ENCODE peak calls at places on chromosomes 5 and 9, in nine cellular contexts. U is transverse colon, F is heart left ventricle, N is esophagus squamous epithelium, E is H1, O is erythroblast, G is endothelial cell of umbilical vein, H is Peyer's patch, Z is sigmoid colon. T is an unnamed sample.

GRCh38 chr9:115591584-115591984 is 473.6 kb upstream of the TNC start:
- DNase-seq in N (no peak), O (peak), G (peak), Z (peak), E (peak), U (peak), F (peak), H (no peak), T (no peak)

GRCh38 chr5:58477760-58478159 is 13.5 kb upstream of the GAPT start:
- DNase-seq in O (no peak), F (no peak), U (no peak), G (no peak), Z (no peak), N (no peak), H (no peak), E (no peak), T (no peak)

GRCh38 chr5:106269252-106269843 is 1401.4 kb downstream of the EFNA5 start:
- DNase-seq in Z (no peak), O (no peak), U (no peak), H (no peak), N (no peak), F (no peak), E (no peak), G (peak), T (no peak)

GRCh38 chr5:42268630-42269029 is 154.6 kb upstream of the GHR start:
- DNase-seq in F (no peak), G (no peak), U (no peak), Z (no peak), E (no peak), O (no peak), N (no peak), H (no peak), T (no peak)

GRCh38 chr5:142871880-142872200 is 101.7 kb downstream of the ARHGAP26 start:
- DNase-seq in H (no peak), G (no peak), N (no peak), E (no peak), U (no peak), O (no peak), F (peak), Z (no peak), T (no peak)

GRCh38 chr9:134936021-134936761 is 18.5 kb upstream of the FCN1 start:
- DNase-seq in F (no peak), E (no peak), U (no peak), G (no peak), Z (no peak), N (no peak), H (no peak), O (no peak), T (no peak)

GRCh38 chr5:143527808-143528207 is 124.3 kb upstream of the NR3C1 start:
- DNase-seq in E (no peak), N (no peak), U (no peak), F (no peak), G (no peak), O (no peak), H (no peak), Z (no peak), T (no peak)

GRCh38 chr5:29208026-29208425 is 1985.5 kb upstream of the CDH6 start:
- DNase-seq in Z (no peak), O (no peak), U (no peak), E (no peak), G (no peak), N (no peak), H (no peak), F (no peak), T (no peak)

GRCh38 chr5:39169081-39169480 is 50.3 kb downstream of the FYB1 start:
- DNase-seq in U (no peak), E (no peak), N (no peak), F (no peak), Z (no peak), O (no peak), G (no peak), H (no peak), T (no peak)

GRCh38 chr9:27683181-27683580 is 109.9 kb upstream of the C9orf72 start:
- DNase-seq in N (no peak), E (no peak), G (no peak), Z (no peak), F (no peak), H (no peak), O (no peak), U (no peak), T (no peak)

GRCh38 chr5:160843240-160843639 is 8.8 kb downstream of the ATP10B start:
- DNase-seq in F (no peak), E (no peak), N (no peak), G (no peak), H (no peak), O (no peak), U (no peak), Z (no peak), T (no peak)

GRCh38 chr9:137436761-137437600 is 4.2 kb downstream of the ENTPD8 start:
- DNase-seq in F (peak), G (no peak), N (no peak), U (peak), O (no peak), E (no peak), H (no peak), Z (no peak), T (peak)

GRCh38 chr5:81787843-81788242 is 36.9 kb upstream of the SSBP2 start:
- DNase-seq in N (no peak), U (peak), F (peak), H (no peak), E (no peak), G (peak), Z (peak), O (peak), T (no peak)

GRCh38 chr5:62273691-62274090 is 32.3 kb upstream of the KIF2A start:
- DNase-seq in Z (no peak), H (no peak), N (no peak), U (no peak), O (no peak), F (no peak), G (no peak), E (no peak), T (no peak)

GRCh38 chr5:122182491-122182921 is 53.2 kb downstream of the ZNF474 start:
- DNase-seq in G (peak), N (no peak), E (no peak), F (peak), H (no peak), Z (peak), U (peak), O (no peak), T (no peak)

GRCh38 chr5:91339053-91339710 is 43.9 kb downstream of the ARRDC3 start:
- DNase-seq in E (peak), N (no peak), G (peak), O (no peak), Z (no peak), H (no peak), U (no peak), F (no peak), T (no peak)

GRCh38 chr9:68895741-68896478 is 118.0 kb downstream of the PRKACG start:
- DNase-seq in G (no peak), H (no peak), O (no peak), E (no peak), U (no peak), Z (no peak), N (no peak), F (no peak), T (no peak)

GRCh38 chr5:31962321-31962720 is 211.8 kb downstream of the GOLPH3 start:
- DNase-seq in Z (no peak), E (no peak), N (no peak), U (no peak), O (no peak), F (peak), H (no peak), G (no peak), T (no peak)

DNA sequence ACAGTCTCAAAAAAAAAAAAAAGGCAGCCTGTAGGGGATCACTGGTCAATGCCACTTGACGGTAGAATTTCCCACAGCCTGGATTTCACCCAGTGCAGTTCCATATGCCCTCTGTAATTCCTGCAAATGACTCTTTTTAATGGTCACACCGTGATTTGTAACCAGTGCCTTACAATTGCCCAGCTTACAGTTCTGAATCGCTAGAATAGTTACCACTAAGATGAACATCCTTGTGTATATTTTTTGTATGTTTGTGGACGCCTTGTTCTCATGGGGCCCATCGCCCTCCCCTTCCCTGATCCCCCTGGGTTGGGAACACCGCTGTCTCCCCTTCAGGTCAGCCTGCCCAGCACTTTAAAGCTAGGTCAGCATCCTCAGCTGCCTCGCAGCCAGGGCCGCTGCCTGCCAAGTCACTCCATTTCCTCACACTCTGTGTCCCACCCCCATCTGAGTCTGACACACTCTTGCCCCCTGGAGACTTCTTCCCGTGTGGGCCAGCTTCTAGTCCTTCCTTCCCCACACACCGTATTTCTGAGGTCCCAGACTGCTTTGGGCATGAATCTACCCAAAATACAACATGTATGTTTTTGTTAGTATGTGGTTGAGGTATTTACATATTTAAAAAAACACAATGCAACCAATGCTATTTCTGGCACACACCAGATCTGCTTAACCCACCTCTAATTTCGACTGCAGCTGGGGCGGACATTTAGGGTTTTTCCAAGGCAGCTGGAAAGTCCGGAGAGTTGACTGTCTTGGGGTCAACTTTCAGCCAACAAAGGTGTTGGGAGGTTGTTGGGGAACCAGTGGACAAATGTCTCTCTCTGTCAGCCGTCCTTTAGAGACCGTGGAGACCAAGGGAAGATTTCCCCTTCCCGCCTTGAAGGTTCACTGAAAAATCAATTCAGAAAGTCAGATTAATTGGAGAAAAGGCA is 120.5 kb upstream of the NEK6 start:
- DNase-seq in H (no peak), F (no peak), E (no peak), N (no peak), O (no peak), G (no peak), Z (no peak), U (peak), T (no peak)
- TF ChIP-seq POLR2A in H (no peak), F (no peak), E (no peak), N (no peak), O (no peak), G (no peak), Z (no peak), U (no peak), T (no peak)

GRCh38 chr5:94615843-94616242 is 2.6 kb downstream of the KIAA0825 start:
- DNase-seq in F (no peak), G (no peak), N (no peak), U (no peak), Z (no peak), O (no peak), E (no peak), H (no peak), T (no peak)

GRCh38 chr5:94618029-94618492 is 343 bp downstream of the KIAA0825 start:
- DNase-seq in Z (peak), N (no peak), O (peak), E (no peak), U (peak), F (peak), H (peak), G (peak), T (peak)

GRCh38 chr5:94620257-94620656 is 1.8 kb downstream of the SLF1 start:
- DNase-seq in U (no peak), N (no peak), H (no peak), E (no peak), F (no peak), G (no peak), O (no peak), Z (no peak), T (no peak)

GRCh38 chr5:94621763-94622162 is 3.3 kb downstream of the SLF1 start:
- DNase-seq in F (no peak), U (no peak), G (no peak), Z (no peak), E (no peak), O (peak), H (no peak), N (no peak), T (no peak)

GRCh38 chr5:94618493-94619328 is at the start of the genes KIAA0825 and SLF1:
- DNase-seq in U (peak), H (peak), G (peak), Z (peak), E (peak), O (peak), N (peak), F (peak), T (peak)
- TF ChIP-seq POLR2A in U (peak), H (no peak), G (peak), Z (no peak), E (peak), O (peak), N (peak), F (no peak), T (peak)

GRCh38 chr9:5630038-5630507 is 1.2 kb downstream of the RIC1 start:
- DNase-seq in U (no peak), Z (no peak), H (no peak), G (peak), F (no peak), E (no peak), N (no peak), O (peak), T (no peak)
- TF ChIP-seq POLR2A in U (peak), Z (no peak), H (no peak), G (no peak), F (no peak), E (no peak), N (no peak), O (peak), T (no peak)

GRCh38 chr9:16158063-16158462 is 605.2 kb downstream of the CCDC171 start:
- DNase-seq in H (no peak), G (no peak), F (no peak), N (no peak), O (no peak), E (no peak), Z (no peak), U (no peak), T (no peak)
- TF ChIP-seq POLR2A in H (no peak), G (no peak), F (no peak), N (no peak), O (no peak), E (no peak), Z (no peak), U (no peak), T (no peak)

DNA sequence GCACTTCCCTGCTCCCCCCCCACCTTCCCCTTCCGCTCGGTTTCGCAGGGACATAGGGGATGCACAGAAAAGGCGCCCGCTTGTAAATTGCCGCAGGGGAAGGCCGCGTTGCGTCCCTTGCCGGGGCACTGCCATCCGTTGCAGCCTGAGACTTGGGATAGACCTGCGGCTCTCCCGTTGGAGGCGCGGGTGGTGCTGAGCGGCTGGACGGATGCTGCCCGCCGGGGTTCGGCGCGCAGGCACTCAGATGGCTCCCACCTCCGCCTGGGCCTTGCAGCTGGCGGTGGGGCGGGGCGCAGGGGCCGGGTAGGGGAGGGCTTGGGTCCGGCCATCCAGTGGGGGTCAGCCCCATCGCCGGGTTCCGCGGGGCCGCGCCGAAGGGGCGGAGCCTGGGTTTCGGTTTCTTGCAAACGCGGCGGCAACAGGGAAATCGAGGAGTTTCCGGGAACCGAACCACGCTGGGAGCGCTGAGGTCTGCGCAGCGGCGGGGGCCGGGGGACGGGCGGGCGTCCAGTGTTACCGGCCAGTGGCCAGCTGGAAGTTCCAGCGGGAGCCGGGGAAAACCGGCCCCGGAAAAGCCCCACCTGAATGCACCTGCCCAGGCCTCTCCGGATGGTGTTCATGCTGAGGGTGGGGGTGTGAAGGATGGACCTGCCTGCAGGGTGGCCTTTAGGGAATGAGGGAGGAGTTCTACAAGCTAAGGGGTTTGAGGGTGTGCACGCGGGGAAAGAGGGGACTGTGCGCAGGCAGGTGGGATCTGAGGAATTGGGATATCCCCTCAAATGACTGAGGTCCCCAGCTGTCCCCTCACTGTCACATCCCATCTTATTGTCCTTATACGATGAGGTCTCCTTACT is 6.3 kb upstream of the IRF1 start:
- DNase-seq in N (peak), G (peak), Z (peak), O (peak), U (peak), F (peak), H (peak), E (no peak), T (peak)
- TF ChIP-seq POLR2A in N (no peak), G (peak), Z (peak), O (no peak), U (peak), F (no peak), H (peak), E (no peak), T (peak)

GRCh38 chr5:149207821-149208220 is 63.8 kb upstream of the AFAP1L1 start:
- DNase-seq in G (no peak), O (no peak), E (no peak), Z (no peak), F (no peak), N (no peak), U (no peak), H (no peak), T (no peak)
- TF ChIP-seq POLR2A in G (no peak), O (no peak), E (no peak), Z (no peak), F (no peak), N (no peak), U (no peak), H (no peak), T (no peak)

GRCh38 chr9:15552641-15553527 is at the start of gene CCDC171:
- DNase-seq in Z (peak), G (peak), H (peak), U (peak), F (peak), O (peak), E (peak), N (peak), T (peak)
- TF ChIP-seq POLR2A in Z (peak), G (peak), H (peak), U (peak), F (no peak), O (peak), E (peak), N (peak), T (peak)

T was measured in right lobe of liver.